ENCODE peak calls at places on chromosome 21, in six cellular contexts. I is CD8-positive, alpha-beta memory T cell; E is lung; B is cardiac muscle cell; D is brain microvascular endothelial cell; M is left ventricle myocardium inferior. A is an unnamed sample.

GRCh38 chr21:29008373-29008772 is 10.8 kb downstream of the RWDD2B start:
- DNase-seq in D (no peak), I (no peak), E (no peak), B (no peak), M (no peak), A (no peak)

GRCh38 chr21:45979141-45979631 is 2.4 kb upstream of the COL6A1 start:
- DNase-seq in D (no peak), I (no peak), B (no peak), M (peak), E (no peak), A (no peak)

GRCh38 chr21:17343055-17343454 is 169.8 kb upstream of the CXADR start:
- DNase-seq in D (peak), M (no peak), E (no peak), I (no peak), B (peak), A (peak)

GRCh38 chr21:21963911-21964310 is 965.7 kb downstream of the NCAM2 start:
- DNase-seq in D (no peak), I (no peak), M (no peak), B (no peak), E (no peak), A (no peak)

GRCh38 chr21:16597768-16598167 is 868.0 kb downstream of the USP25 start:
- DNase-seq in E (no peak), I (no peak), B (no peak), D (no peak), M (no peak), A (no peak)

GRCh38 chr21:35231115-35231514 is 182.0 kb upstream of the RUNX1 start:
- DNase-seq in E (no peak), D (no peak), M (no peak), I (no peak), B (no peak), A (peak)

GRCh38 chr21:41048141-41048540 is 119.8 kb upstream of the BACE2 start:
- DNase-seq in M (no peak), B (no peak), E (no peak), D (no peak), I (no peak), A (no peak)

GRCh38 chr21:31559368-31560119 is 99.9 kb upstream of the SOD1 start:
- DNase-seq in D (peak), B (peak), I (peak), E (peak), M (peak), A (peak)

GRCh38 chr21:16116067-16116466 is 386.3 kb downstream of the USP25 start:
- DNase-seq in E (no peak), I (no peak), B (no peak), D (no peak), M (no peak), A (no peak)

GRCh38 chr21:34983680-34984086 is 65.4 kb downstream of the RUNX1 start:
- DNase-seq in D (peak), B (no peak), E (no peak), I (peak), M (no peak), A (peak)

GRCh38 chr21:35254006-35254751 is 205.1 kb upstream of the RUNX1 start:
- DNase-seq in D (peak), I (no peak), B (peak), E (no peak), M (no peak), A (no peak)

GRCh38 chr21:31351438-31351837 is 7.4 kb upstream of the TIAM1 start:
- DNase-seq in D (peak), I (no peak), M (no peak), B (peak), E (no peak), A (peak)

GRCh38 chr21:29557200-29557599 is 258.5 kb downstream of the BACH1 start:
- DNase-seq in E (no peak), B (no peak), M (no peak), I (no peak), D (no peak), A (no peak)

GRCh38 chr21:41847066-41847804 is 31.9 kb downstream of the PRDM15 start:
- DNase-seq in I (no peak), M (no peak), D (peak), B (peak), E (no peak), A (no peak)

GRCh38 chr21:38223893-38224540 is 32.8 kb upstream of the KCNJ15 start:
- DNase-seq in I (no peak), B (peak), D (peak), E (no peak), M (no peak), A (no peak)

GRCh38 chr21:18041012-18041411 is 203.6 kb upstream of the CHODL start:
- DNase-seq in B (peak), M (no peak), D (no peak), I (no peak), E (no peak), A (no peak)

GRCh38 chr21:35026617-35027557 is 22.2 kb downstream of the RUNX1 start:
- DNase-seq in M (peak), E (peak), D (peak), B (peak), I (peak), A (no peak)

GRCh38 chr21:32717851-32718316 is 9.9 kb downstream of the SYNJ1 start:
- DNase-seq in I (no peak), M (no peak), B (peak), D (no peak), E (no peak), A (no peak)

GRCh38 chr21:21205604-21206003 is 207.4 kb downstream of the NCAM2 start:
- DNase-seq in I (no peak), M (no peak), E (no peak), D (no peak), B (no peak), A (no peak)

GRCh38 chr21:17679002-17679600 is 66.4 kb upstream of the BTG3 start:
- DNase-seq in M (no peak), I (no peak), E (no peak), D (peak), B (peak), A (peak)

GRCh38 chr21:31752352-31752751 is 20.4 kb upstream of the SCAF4 start:
- DNase-seq in B (no peak), M (no peak), D (no peak), I (no peak), E (no peak), A (peak)

GRCh38 chr21:31517664-31518402 is 141.7 kb upstream of the SOD1 start:
- DNase-seq in B (no peak), I (no peak), D (no peak), E (no peak), M (no peak), A (no peak)

GRCh38 chr21:45996311-45997204 is 15.0 kb downstream of the COL6A1 start:
- DNase-seq in B (no peak), E (no peak), I (peak), M (peak), D (no peak), A (no peak)

GRCh38 chr21:17427157-17427556 is 85.7 kb upstream of the CXADR start:
- DNase-seq in D (no peak), M (no peak), E (no peak), B (no peak), I (no peak), A (no peak)

GRCh38 chr21:45950740-45951515 is 30.6 kb upstream of the COL6A1 start:
- DNase-seq in B (peak), D (peak), M (peak), E (no peak), I (no peak), A (peak)

GRCh38 chr21:31473685-31474345 is 129.8 kb upstream of the TIAM1 start:
- DNase-seq in D (no peak), B (peak), I (no peak), M (no peak), E (no peak), A (peak)

GRCh38 chr21:17925900-17926299 is 106.7 kb upstream of the C21orf91 start:
- DNase-seq in D (no peak), M (no peak), I (no peak), E (no peak), B (peak), A (no peak)

GRCh38 chr21:17783816-17784598 is 35.1 kb downstream of the C21orf91 start:
- DNase-seq in E (no peak), M (no peak), I (no peak), B (no peak), D (no peak), A (no peak)

GRCh38 chr21:46316708-46317324 is 6.9 kb downstream of the C21orf58 start:
- DNase-seq in D (no peak), I (no peak), B (no peak), E (no peak), M (no peak), A (no peak)

DNA sequence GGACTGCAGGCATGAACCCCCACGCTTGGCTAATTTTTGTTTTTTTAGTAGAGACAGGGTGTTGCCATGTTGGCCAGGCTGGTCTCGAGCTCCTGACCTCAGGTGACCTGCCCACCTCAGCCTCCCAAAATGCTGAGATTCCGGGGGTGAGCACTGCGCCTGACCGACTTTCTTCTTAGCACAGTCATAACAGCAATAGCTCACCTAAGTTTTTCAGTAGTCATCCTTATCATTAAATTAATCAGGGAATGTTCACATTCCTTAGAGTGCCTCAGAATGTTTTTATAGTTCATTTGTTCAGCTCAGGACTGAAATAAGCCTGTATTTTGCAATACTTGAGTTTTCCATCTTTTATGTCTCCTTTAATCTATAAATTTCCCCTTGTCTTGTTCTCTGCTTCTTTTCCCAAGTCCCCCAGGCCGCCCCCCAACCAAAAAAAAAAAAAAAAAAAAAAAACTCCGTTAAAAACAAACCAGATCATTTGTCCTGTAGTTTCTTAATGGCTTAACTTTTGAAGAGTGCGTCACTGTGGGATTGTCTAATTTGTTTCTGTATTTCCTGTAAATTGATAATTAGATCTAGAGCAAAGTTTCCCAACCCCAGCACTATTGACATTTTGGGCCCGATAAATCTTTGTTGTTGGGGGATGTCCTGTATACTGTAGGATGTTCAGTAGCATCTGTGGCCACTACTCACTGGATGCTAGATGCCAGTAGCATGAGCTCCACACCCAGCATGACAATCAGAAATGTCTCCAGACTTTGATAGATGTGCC is 120.7 kb downstream of the ITSN1 start:
- DNase-seq in I (no peak), B (peak), E (no peak), M (no peak), D (no peak), A (no peak)
- H3K27ac ChIP-seq in I (no peak), B (no peak), E (no peak), M (no peak), D (peak), A (no peak)

GRCh38 chr21:26126168-26126553 is 44.4 kb downstream of the APP start:
- DNase-seq in D (no peak), M (no peak), I (no peak), B (no peak), E (no peak), A (no peak)

GRCh38 chr21:26125433-26126167 is 45.0 kb downstream of the APP start:
- DNase-seq in I (no peak), D (no peak), E (no peak), B (no peak), M (no peak), A (no peak)

GRCh38 chr21:26123012-26123411 is 47.6 kb downstream of the APP start:
- DNase-seq in M (no peak), B (no peak), I (no peak), D (no peak), E (no peak), A (no peak)

GRCh38 chr21:26124421-26124833 is 46.1 kb downstream of the APP start:
- DNase-seq in D (peak), B (peak), I (no peak), M (no peak), E (no peak), A (no peak)

DNA sequence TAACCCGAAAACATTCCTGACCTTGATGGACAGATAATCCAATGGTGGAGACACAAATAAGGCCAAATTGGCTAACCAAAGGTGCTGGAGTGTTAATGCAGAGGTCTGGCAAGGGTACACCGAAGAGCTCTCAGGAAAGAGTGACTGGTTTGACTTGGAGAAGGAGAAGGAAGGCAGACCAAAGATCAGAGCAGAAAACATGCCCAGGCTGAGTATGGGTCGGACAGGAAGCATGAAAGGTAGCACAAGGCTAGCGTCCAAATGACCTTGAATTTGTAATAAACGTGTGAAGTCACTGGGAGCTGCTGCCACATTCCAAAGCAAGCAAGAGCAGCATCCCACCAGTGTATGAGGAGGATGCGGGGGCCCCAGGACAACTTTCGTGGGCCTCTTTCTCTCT is 45.7 kb downstream of the APP start:
- DNase-seq in M (no peak), I (no peak), B (no peak), D (no peak), E (no peak), A (no peak)
- H3K27ac ChIP-seq in M (peak), I (no peak), B (peak), D (peak), E (peak), A (peak)

GRCh38 chr21:39384674-39385298 is 35.9 kb upstream of the HMGN1 start:
- DNase-seq in I (no peak), D (peak), M (no peak), B (no peak), E (no peak), A (no peak)
- H3K27ac ChIP-seq in I (no peak), D (no peak), M (peak), B (peak), E (peak), A (no peak)

GRCh38 chr21:42992943-42993712 is 18.8 kb downstream of the PKNOX1 start:
- DNase-seq in I (no peak), D (no peak), M (no peak), B (peak), E (no peak), A (no peak)
- H3K27ac ChIP-seq in I (no peak), D (peak), M (peak), B (peak), E (peak), A (peak)

GRCh38 chr21:44891631-44892031 is 18.1 kb upstream of the PTTG1IP start:
- DNase-seq in I (peak), D (no peak), E (no peak), M (peak), B (no peak), A (no peak)
- H3K27ac ChIP-seq in I (no peak), D (no peak), E (no peak), M (no peak), B (no peak), A (no peak)

GRCh38 chr21:15026370-15026769 is 38.4 kb downstream of the NRIP1 start:
- DNase-seq in M (no peak), D (no peak), I (no peak), B (no peak), E (no peak), A (no peak)
- H3K27ac ChIP-seq in M (no peak), D (no peak), I (no peak), B (no peak), E (no peak), A (no peak)

GRCh38 chr21:36613554-36613953 is 85.4 kb upstream of the SIM2 start:
- DNase-seq in M (no peak), I (no peak), B (no peak), D (no peak), E (no peak), A (no peak)
- H3K27ac ChIP-seq in M (no peak), I (no peak), B (no peak), D (peak), E (no peak), A (no peak)